ENCODE peak calls at places on chromosomes 5 and 9, in ten cellular contexts. One of them, this sample, is unnamed.

GRCh38 chr5:40172721-40173120 is 507.0 kb upstream of the PTGER4 start:
- DNase-seq in H54: no peak
- DNase-seq in NCI-H446 treated with DMSO at 0.1 percent for 48 hours: no peak
- DNase-seq in small intestine: no peak
- DNase-seq in effector CD4-positive, alpha-beta T cell: no peak
- DNase-seq in NCI-H1092: no peak
- DNase-seq in hippocampal formation: no peak
- DNase-seq in NCI-H82: no peak
- DNase-seq in Kasumi-1: no peak
- DNase-seq in AG08395: no peak
- DNase-seq in this sample: no peak

GRCh38 chr5:120778491-120779293 is 314.6 kb downstream of the PRR16 start:
- DNase-seq in H54: no peak
- DNase-seq in NCI-H446 treated with DMSO at 0.1 percent for 48 hours: no peak
- DNase-seq in small intestine: no peak
- DNase-seq in effector CD4-positive, alpha-beta T cell: no peak
- DNase-seq in NCI-H1092: no peak
- DNase-seq in hippocampal formation: no peak
- DNase-seq in NCI-H82: peak
- DNase-seq in Kasumi-1: no peak
- DNase-seq in AG08395: peak
- DNase-seq in this sample: no peak

GRCh38 chr9:90141723-90142122 is 500.9 kb downstream of the DIRAS2 start:
- DNase-seq in H54: no peak
- DNase-seq in NCI-H446 treated with DMSO at 0.1 percent for 48 hours: peak
- DNase-seq in small intestine: peak
- DNase-seq in effector CD4-positive, alpha-beta T cell: no peak
- DNase-seq in NCI-H1092: peak
- DNase-seq in hippocampal formation: peak
- DNase-seq in NCI-H82: peak
- DNase-seq in Kasumi-1: peak
- DNase-seq in AG08395: peak
- DNase-seq in this sample: peak

GRCh38 chr5:50653946-50654345 is 12.5 kb upstream of the PARP8 start:
- DNase-seq in H54: no peak
- DNase-seq in NCI-H446 treated with DMSO at 0.1 percent for 48 hours: no peak
- DNase-seq in small intestine: no peak
- DNase-seq in effector CD4-positive, alpha-beta T cell: no peak
- DNase-seq in NCI-H1092: no peak
- DNase-seq in hippocampal formation: no peak
- DNase-seq in NCI-H82: no peak
- DNase-seq in Kasumi-1: peak
- DNase-seq in AG08395: no peak
- DNase-seq in this sample: no peak

GRCh38 chr5:124519396-124519795 is 227.0 kb downstream of the ZNF608 start:
- DNase-seq in H54: no peak
- DNase-seq in NCI-H446 treated with DMSO at 0.1 percent for 48 hours: peak
- DNase-seq in small intestine: no peak
- DNase-seq in effector CD4-positive, alpha-beta T cell: no peak
- DNase-seq in NCI-H1092: no peak
- DNase-seq in hippocampal formation: no peak
- DNase-seq in NCI-H82: no peak
- DNase-seq in Kasumi-1: peak
- DNase-seq in AG08395: peak
- DNase-seq in this sample: no peak

GRCh38 chr9:134152022-134152448 is 12.3 kb downstream of the RNU6ATAC start:
- DNase-seq in H54: no peak
- DNase-seq in NCI-H446 treated with DMSO at 0.1 percent for 48 hours: no peak
- DNase-seq in small intestine: no peak
- DNase-seq in effector CD4-positive, alpha-beta T cell: no peak
- DNase-seq in NCI-H1092: no peak
- DNase-seq in hippocampal formation: no peak
- DNase-seq in NCI-H82: no peak
- DNase-seq in Kasumi-1: no peak
- DNase-seq in AG08395: no peak
- DNase-seq in this sample: no peak

GRCh38 chr5:97164846-97165245 is 18.2 kb downstream of the RIOK2 start:
- DNase-seq in H54: no peak
- DNase-seq in NCI-H446 treated with DMSO at 0.1 percent for 48 hours: no peak
- DNase-seq in small intestine: peak
- DNase-seq in effector CD4-positive, alpha-beta T cell: no peak
- DNase-seq in NCI-H1092: no peak
- DNase-seq in hippocampal formation: no peak
- DNase-seq in NCI-H82: no peak
- DNase-seq in Kasumi-1: no peak
- DNase-seq in AG08395: peak
- DNase-seq in this sample: no peak

GRCh38 chr9:114174876-114175771 is 19.8 kb downstream of the COL27A1 start:
- DNase-seq in H54: no peak
- DNase-seq in NCI-H446 treated with DMSO at 0.1 percent for 48 hours: no peak
- DNase-seq in small intestine: peak
- DNase-seq in effector CD4-positive, alpha-beta T cell: no peak
- DNase-seq in NCI-H1092: no peak
- DNase-seq in hippocampal formation: no peak
- DNase-seq in NCI-H82: no peak
- DNase-seq in Kasumi-1: no peak
- DNase-seq in AG08395: peak
- DNase-seq in this sample: no peak

GRCh38 chr9:75378036-75378435 is 289.7 kb downstream of the OSTF1 start:
- DNase-seq in H54: no peak
- DNase-seq in NCI-H446 treated with DMSO at 0.1 percent for 48 hours: no peak
- DNase-seq in small intestine: no peak
- DNase-seq in effector CD4-positive, alpha-beta T cell: no peak
- DNase-seq in NCI-H1092: no peak
- DNase-seq in hippocampal formation: no peak
- DNase-seq in NCI-H82: no peak
- DNase-seq in Kasumi-1: no peak
- DNase-seq in AG08395: no peak
- DNase-seq in this sample: peak

GRCh38 chr5:128546658-128547281 is 8.7 kb upstream of the FBN2 start:
- DNase-seq in H54: no peak
- DNase-seq in NCI-H446 treated with DMSO at 0.1 percent for 48 hours: no peak
- DNase-seq in small intestine: no peak
- DNase-seq in effector CD4-positive, alpha-beta T cell: no peak
- DNase-seq in NCI-H1092: no peak
- DNase-seq in hippocampal formation: no peak
- DNase-seq in NCI-H82: no peak
- DNase-seq in Kasumi-1: no peak
- DNase-seq in AG08395: no peak
- DNase-seq in this sample: no peak

GRCh38 chr9:113166039-113166438 is 15.2 kb downstream of the SLC31A2 start:
- DNase-seq in H54: no peak
- DNase-seq in NCI-H446 treated with DMSO at 0.1 percent for 48 hours: no peak
- DNase-seq in small intestine: no peak
- DNase-seq in effector CD4-positive, alpha-beta T cell: no peak
- DNase-seq in NCI-H1092: no peak
- DNase-seq in hippocampal formation: no peak
- DNase-seq in NCI-H82: no peak
- DNase-seq in Kasumi-1: no peak
- DNase-seq in AG08395: no peak
- DNase-seq in this sample: no peak